ENCODE peak calls at places on chromosomes 11 and 22, in six cellular contexts. C is RCC 7860; T is sigmoid colon; M is HCEC 1CT; L is stimulated activated CD8-positive, alpha-beta memory T cell treated with anti-CD3 and anti-CD28 coated beads, Interleukin-15, amount 100 ng/mL, for 24 hours; H is Panc1. E is an unnamed sample.
A peak's percentile ranks its signal among the peaks of the same experiment; 100 is the strongest.

GRCh38 chr11:102197759-102198158 is 87.5 kb downstream of the YAP1 start:
- DNase-seq in C (no peak), T (no peak), L (no peak), M (no peak), H (no peak), E (no peak)

GRCh38 chr11:44574620-44575287 is 9.3 kb downstream of the CD82 start:
- DNase-seq in L (no peak), H (no peak), T (no peak), M (peak; percentile 95), C (peak; percentile 90), E (peak; percentile 98)

GRCh38 chr11:126082251-126083109 is 19.8 kb upstream of the CDON start:
- DNase-seq in H (no peak), L (no peak), M (no peak), C (no peak), T (no peak), E (no peak)

GRCh38 chr11:76984741-76985140 is 49.5 kb upstream of the B3GNT6 start:
- DNase-seq in C (no peak), T (no peak), L (no peak), M (no peak), H (no peak), E (no peak)

GRCh38 chr22:32574397-32574796 is 99.8 kb downstream of the FBXO7 start:
- DNase-seq in L (no peak), M (no peak), H (no peak), T (no peak), C (no peak), E (no peak)

GRCh38 chr11:65861533-65862183 is 1.4 kb downstream of the MUS81 start:
- DNase-seq in C (no peak), T (peak; percentile 70), H (no peak), L (no peak), M (no peak), E (no peak)

GRCh38 chr11:15236514-15236913 is 121.8 kb downstream of the INSC start:
- DNase-seq in L (no peak), M (no peak), C (no peak), H (no peak), T (no peak), E (no peak)

GRCh38 chr11:2315395-2316168 is 13.8 kb downstream of the TSPAN32 start:
- DNase-seq in C (no peak), H (no peak), T (peak; percentile 68), L (no peak), M (no peak), E (no peak)

GRCh38 chr11:8230178-8230859 is 33.4 kb downstream of the LMO1 start:
- DNase-seq in L (no peak), T (no peak), C (no peak), M (no peak), H (no peak), E (no peak)

GRCh38 chr11:44066732-44067131 is 662 bp downstream of the ACCS start:
- DNase-seq in T (peak; percentile 66), H (no peak), M (peak; percentile 83), C (peak; percentile 17), L (no peak), E (peak; percentile 65)

GRCh38 chr22:42680648-42681047 is 31.5 kb upstream of the CYB5R3 start:
- DNase-seq in H (no peak), C (peak; percentile 85), T (no peak), M (peak; percentile 95), L (no peak), E (peak; percentile 91)

GRCh38 chr11:61698173-61698965 is 18.2 kb downstream of the DAGLA start:
- DNase-seq in T (no peak), C (no peak), H (no peak), M (no peak), L (no peak), E (no peak)

GRCh38 chr11:92707665-92708064 is 261.8 kb upstream of the MTNR1B start:
- DNase-seq in M (no peak), H (no peak), C (no peak), L (no peak), T (no peak), E (no peak)

GRCh38 chr11:108131993-108132392 is 10.6 kb downstream of the ACAT1 start:
- DNase-seq in L (no peak), H (no peak), C (no peak), T (no peak), M (no peak), E (peak; percentile 60)

GRCh38 chr22:30866811-30867271 is 101.7 kb downstream of the MORC2 start:
- DNase-seq in H (no peak), C (no peak), L (no peak), T (peak; percentile 29), M (no peak), E (no peak)

GRCh38 chr11:66048525-66049313 is at the start of gene GAL3ST3:
- DNase-seq in M (no peak), H (no peak), C (no peak), L (no peak), T (no peak), E (no peak)

GRCh38 chr22:42500164-42500835 is 19.3 kb downstream of the RRP7A start:
- DNase-seq in M (peak; percentile 21), T (peak; percentile 91), L (peak; percentile 65), H (no peak), C (no peak), E (peak; percentile 33)

GRCh38 chr11:118533769-118534729 is 3.1 kb downstream of the TMEM25 start:
- DNase-seq in C (no peak), T (no peak), M (no peak), H (no peak), L (no peak), E (no peak)

GRCh38 chr11:353315-353857 is 15.9 kb upstream of the B4GALNT4 start:
- DNase-seq in H (no peak), C (no peak), M (peak; percentile 41), T (peak; percentile 96), L (no peak), E (peak; percentile 27)